ENCODE peak calls at places on chromosomes 7 and 10, in seven cellular contexts. E, T, K, M, D, X and S are unnamed samples.

GRCh38 chr10:55091691-55092328 is 290.8 kb upstream of the PCDH15 start:
- DNase-seq in M (no peak), K (no peak), D (no peak), E (peak), T (no peak), X (no peak), S (no peak)

GRCh38 chr7:100093925-100094486 is 5.2 kb downstream of the COPS6 start:
- DNase-seq in D (no peak), M (no peak), X (no peak), E (no peak), T (no peak), K (no peak), S (peak)

GRCh38 chr7:81604075-81604807 is 165.6 kb downstream of the HGF start:
- DNase-seq in X (no peak), T (no peak), K (no peak), E (no peak), M (no peak), D (no peak), S (no peak)

GRCh38 chr7:158850390-158851174 is 5.8 kb upstream of the DYNC2I1 start:
- DNase-seq in X (no peak), E (no peak), K (no peak), D (no peak), M (no peak), T (no peak), S (no peak)

GRCh38 chr7:88328787-88329186 is 22.1 kb upstream of the STEAP4 start:
- DNase-seq in X (no peak), K (no peak), E (no peak), M (no peak), T (no peak), D (no peak), S (no peak)

GRCh38 chr7:152177696-152178404 is 152.4 kb downstream of the GALNT11 start:
- DNase-seq in K (no peak), X (no peak), E (no peak), M (no peak), T (no peak), D (no peak), S (no peak)

GRCh38 chr10:116668018-116668417 is 47.3 kb downstream of the PNLIPRP2 start:
- DNase-seq in T (no peak), X (no peak), D (no peak), E (no peak), K (no peak), M (no peak), S (no peak)

GRCh38 chr10:78904196-78904595 is 164.6 kb upstream of the ZMIZ1 start:
- DNase-seq in D (no peak), K (no peak), T (no peak), E (no peak), X (no peak), M (peak), S (no peak)

GRCh38 chr7:37430126-37430525 is 18.5 kb downstream of the ELMO1 start:
- DNase-seq in D (no peak), X (no peak), E (no peak), T (no peak), M (no peak), K (no peak), S (no peak)

GRCh38 chr7:80439894-80440811 is 71.7 kb downstream of the GNAT3 start:
- DNase-seq in T (no peak), M (no peak), D (no peak), X (peak), K (no peak), E (peak), S (peak)

GRCh38 chr7:72406820-72407403 is 5.2 kb downstream of the CALN1 start:
- DNase-seq in T (no peak), X (no peak), M (no peak), E (no peak), K (no peak), D (no peak), S (no peak)

GRCh38 chr10:64738462-64738861 is 1217.3 kb downstream of the REEP3 start:
- DNase-seq in T (no peak), M (no peak), D (no peak), X (no peak), E (no peak), K (no peak), S (no peak)

GRCh38 chr10:71074176-71074755 is 138.1 kb upstream of the UNC5B start:
- DNase-seq in K (no peak), D (no peak), E (peak), X (no peak), T (no peak), M (no peak), S (peak)

GRCh38 chr7:47938574-47939165 is 9.6 kb downstream of the PKD1L1 start:
- DNase-seq in M (no peak), D (no peak), E (no peak), T (no peak), K (no peak), X (no peak), S (no peak)

GRCh38 chr7:999149-999883 is 16.3 kb downstream of the CYP2W1 start:
- DNase-seq in T (no peak), E (no peak), D (no peak), X (no peak), K (no peak), M (no peak), S (no peak)

GRCh38 chr10:113644185-113645120 is 19.4 kb downstream of the NRAP start:
- DNase-seq in M (no peak), K (no peak), T (no peak), E (no peak), D (no peak), X (no peak), S (no peak)

GRCh38 chr7:85554294-85554877 is 367.5 kb upstream of the SEMA3D start:
- DNase-seq in D (no peak), K (no peak), T (peak), E (peak), X (peak), M (no peak), S (peak)

GRCh38 chr10:71963756-71964668 is at the start of gene CHST3:
- DNase-seq in X (no peak), T (no peak), E (peak), K (no peak), M (peak), D (peak), S (peak)

GRCh38 chr7:111568870-111569462 is 6.7 kb upstream of the IMMP2L start:
- DNase-seq in E (no peak), D (no peak), X (no peak), K (no peak), M (no peak), T (no peak), S (no peak)

GRCh38 chr10:15084502-15084922 is 4.1 kb downstream of the ACBD7 start:
- DNase-seq in E (no peak), K (no peak), T (peak), M (peak), D (no peak), X (peak), S (peak)

GRCh38 chr7:22782616-22783232 is 39.9 kb downstream of the TOMM7 start:
- DNase-seq in X (no peak), D (peak), E (peak), T (no peak), K (peak), M (peak), S (peak)

GRCh38 chr10:103467391-103467790 is 8.7 kb upstream of the CALHM1 start:
- DNase-seq in X (no peak), D (no peak), E (no peak), T (no peak), M (no peak), K (no peak), S (no peak)

GRCh38 chr10:93816123-93816747 is 58.5 kb downstream of the LGI1 start:
- DNase-seq in M (peak), T (peak), E (peak), D (peak), K (no peak), X (peak), S (peak)

GRCh38 chr10:118850418-118851061 is 95.8 kb upstream of the CACUL1 start:
- DNase-seq in T (peak), K (peak), E (peak), M (peak), X (no peak), D (peak), S (peak)

GRCh38 chr7:20229652-20230500 is 12.7 kb upstream of the MACC1 start:
- DNase-seq in T (no peak), K (no peak), M (no peak), E (no peak), X (peak), D (no peak), S (no peak)

GRCh38 chr7:10079572-10079971 is 894.1 kb upstream of the PHF14 start:
- DNase-seq in X (no peak), E (no peak), M (no peak), K (no peak), D (no peak), T (no peak), S (no peak)

GRCh38 chr7:23012797-23013714 is 874 bp downstream of the HYCC1 start:
- DNase-seq in E (peak), M (no peak), X (no peak), D (peak), K (peak), T (no peak), S (no peak)

GRCh38 chr7:115889669-115889984 is 140.9 kb downstream of the TFEC start:
- DNase-seq in T (no peak), D (no peak), K (no peak), X (no peak), E (no peak), M (no peak), S (no peak)

GRCh38 chr10:90779573-90779972 is 78.3 kb downstream of the HTR7 start:
- DNase-seq in X (no peak), E (no peak), D (no peak), K (no peak), M (no peak), T (no peak), S (peak)

GRCh38 chr10:43060291-43060690 is 16.6 kb upstream of the RET start:
- DNase-seq in E (peak), X (no peak), T (no peak), K (no peak), D (peak), M (no peak), S (peak)